ENCODE peak calls at places on chromosomes 13 and 19, in seven cellular contexts. I, Z, T, O, B, Q and C are unnamed samples.

GRCh38 chr19:37362733-37363132 is 8.2 kb upstream of the ZNF527 start:
- DNase-seq in I (no peak), Z (peak; percentile 48), T (no peak), O (no peak), B (no peak), Q (no peak), C (no peak)

GRCh38 chr19:52527954-52528326 is 472 bp downstream of the ZNF808 start:
- DNase-seq in I (peak; percentile 59), Z (peak; percentile 47), T (no peak), O (no peak), B (no peak), Q (peak; percentile 40), C (no peak)

GRCh38 chr19:29681422-29682235 is 16.4 kb downstream of the PLEKHF1 start:
- DNase-seq in I (peak; percentile 55), Z (no peak), T (no peak), O (no peak), B (no peak), Q (no peak), C (no peak)

GRCh38 chr19:18274776-18275356 is 614 bp upstream of the IQCN start:
- DNase-seq in I (peak; percentile 89), Z (no peak), T (peak; percentile 57), O (peak; percentile 95), B (peak; percentile 77), Q (peak; percentile 90), C (peak; percentile 68)

GRCh38 chr13:40438999-40439797 is 227.2 kb downstream of the FOXO1 start:
- DNase-seq in I (no peak), Z (no peak), T (no peak), O (peak; percentile 38), B (no peak), Q (peak; percentile 32), C (no peak)

GRCh38 chr19:47895165-47895782 is 9.2 kb upstream of the SULT2A1 start:
- DNase-seq in I (no peak), Z (no peak), T (no peak), O (no peak), B (no peak), Q (no peak), C (no peak)

GRCh38 chr13:40485611-40486517 is 180.6 kb downstream of the FOXO1 start:
- DNase-seq in I (no peak), Z (peak; percentile 13), T (no peak), O (no peak), B (no peak), Q (no peak), C (peak; percentile 81)

GRCh38 chr13:30148791-30149190 is 158.6 kb downstream of the KATNAL1 start:
- DNase-seq in I (no peak), Z (no peak), T (no peak), O (no peak), B (no peak), Q (no peak), C (no peak)

GRCh38 chr13:73967397-73968165 is 166.6 kb downstream of the KLF12 start:
- DNase-seq in I (no peak), Z (no peak), T (no peak), O (no peak), B (no peak), Q (no peak), C (no peak)

GRCh38 chr13:114248011-114248410 is 13.3 kb downstream of the CDC16 start:
- DNase-seq in I (no peak), Z (no peak), T (no peak), O (no peak), B (no peak), Q (no peak), C (no peak)

GRCh38 chr13:91157273-91158014 is 190.0 kb upstream of the MIR17HG start:
- DNase-seq in I (no peak), Z (no peak), T (no peak), O (no peak), B (no peak), Q (no peak), C (no peak)

GRCh38 chr13:114225610-114226009 is 9.1 kb upstream of the CDC16 start:
- DNase-seq in I (no peak), Z (no peak), T (no peak), O (no peak), B (no peak), Q (no peak), C (no peak)

GRCh38 chr19:29542776-29543175 is 17.0 kb downstream of the VSTM2B start:
- DNase-seq in I (peak; percentile 2), Z (no peak), T (no peak), O (no peak), B (no peak), Q (no peak), C (no peak)

GRCh38 chr13:96966415-96967102 is 27.7 kb downstream of the OXGR1 start:
- DNase-seq in I (no peak), Z (no peak), T (no peak), O (no peak), B (no peak), Q (no peak), C (no peak)

GRCh38 chr19:15623711-15624318 is 8.8 kb downstream of the CYP4F8 start:
- DNase-seq in I (no peak), Z (no peak), T (no peak), O (no peak), B (no peak), Q (no peak), C (no peak)

GRCh38 chr19:42312370-42312769 is 739 bp upstream of the TMEM145 start:
- DNase-seq in I (no peak), Z (no peak), T (no peak), O (no peak), B (no peak), Q (no peak), C (no peak)

GRCh38 chr13:50549221-50549942 is 294.1 kb downstream of the DLEU7 start:
- DNase-seq in I (no peak), Z (no peak), T (no peak), O (no peak), B (no peak), Q (no peak), C (no peak)

GRCh38 chr19:29662278-29662603 is 3.0 kb upstream of the PLEKHF1 start:
- DNase-seq in I (no peak), Z (no peak), T (no peak), O (no peak), B (no peak), Q (no peak), C (no peak)

GRCh38 chr13:42392706-42393572 is 121.0 kb downstream of the AKAP11 start:
- DNase-seq in I (no peak), Z (no peak), T (no peak), O (no peak), B (no peak), Q (no peak), C (peak; percentile 48)
- H3K27ac ChIP-seq in I (no peak overlapping the region), Z (no peak overlapping the region), T (no peak overlapping the region), O (no peak overlapping the region), B (no peak overlapping the region), Q (no peak overlapping the region), C (peak overlapping the region; percentile 55)

DNA sequence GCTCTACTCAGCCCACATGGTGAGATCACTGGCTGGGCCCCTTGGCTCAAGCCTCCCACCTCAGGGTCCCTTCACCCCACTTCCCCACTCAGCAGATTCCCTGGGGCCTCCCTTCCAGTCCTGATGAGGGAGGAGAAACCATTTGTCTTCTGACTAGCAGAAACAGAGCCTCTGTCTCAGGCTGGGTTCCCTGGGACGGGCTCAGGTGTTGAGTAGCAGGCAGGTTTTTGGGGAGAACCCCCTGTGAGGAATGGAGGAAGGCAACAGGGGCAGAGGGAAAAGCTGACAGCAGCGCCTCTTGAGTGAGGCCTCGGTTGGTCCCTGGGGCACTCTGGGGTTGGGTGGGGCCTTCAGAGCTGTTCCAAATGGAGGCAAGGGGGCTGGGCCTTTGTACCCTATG is 452.2 kb downstream of the TSHZ3 start:
- DNase-seq in I (no peak), Z (no peak), T (no peak), O (no peak), B (no peak), Q (no peak), C (no peak)
- H3K27ac ChIP-seq in I (no peak overlapping the region), Z (no peak overlapping the region), T (no peak overlapping the region), O (no peak overlapping the region), B (no peak overlapping the region), Q (no peak overlapping the region), C (no peak overlapping the region)

GRCh38 chr19:46381746-46382345 is 31.5 kb downstream of the CCDC8 start:
- DNase-seq in I (peak; percentile 43), Z (no peak), T (no peak), O (no peak), B (no peak), Q (no peak), C (no peak)

GRCh38 chr19:46383171-46383815 is 30.1 kb downstream of the CCDC8 start:
- DNase-seq in I (peak; percentile 31), Z (no peak), T (no peak), O (no peak), B (no peak), Q (no peak), C (no peak)

GRCh38 chr19:46385636-46386035 is 27.7 kb downstream of the CCDC8 start:
- DNase-seq in I (no peak), Z (no peak), T (no peak), O (peak; percentile 3), B (no peak), Q (no peak), C (no peak)

GRCh38 chr19:46384396-46384795 is 29.0 kb downstream of the CCDC8 start:
- DNase-seq in I (peak; percentile 30), Z (no peak), T (no peak), O (peak; percentile 10), B (no peak), Q (no peak), C (no peak)

DNA sequence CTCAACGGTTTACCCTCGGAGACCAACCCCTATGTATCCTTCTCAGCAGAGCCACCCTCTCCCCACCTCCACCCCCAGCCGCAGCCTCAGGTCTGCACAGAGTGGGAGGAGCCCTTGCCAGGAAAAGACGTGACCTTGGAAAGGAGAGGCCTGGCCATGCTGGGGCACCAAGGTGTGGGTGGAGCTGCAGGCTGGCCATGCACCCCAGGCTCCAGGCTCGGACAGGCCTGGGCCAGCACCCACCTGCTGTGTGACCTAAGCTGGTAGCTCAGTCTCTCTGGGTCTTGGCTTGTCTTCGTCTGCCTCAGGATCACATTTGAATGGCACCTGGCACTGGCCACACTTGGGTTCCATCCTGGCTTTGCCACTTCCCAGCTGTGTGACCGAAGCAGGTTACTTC is 29.5 kb downstream of the CCDC8 start:
- DNase-seq in I (peak; percentile 54), Z (no peak), T (no peak), O (peak; percentile 15), B (no peak), Q (no peak), C (no peak)
- H3K27ac ChIP-seq in I (no peak overlapping the region), Z (no peak overlapping the region), T (no peak overlapping the region), O (no peak overlapping the region), B (no peak overlapping the region), Q (no peak overlapping the region), C (no peak overlapping the region)

GRCh38 chr13:26254583-26255102 is 714 bp downstream of the CDK8 start:
- DNase-seq in I (peak; percentile 84), Z (peak; percentile 68), T (peak; percentile 17), O (peak; percentile 61), B (no peak), Q (peak; percentile 71), C (peak; percentile 82)
- H3K27ac ChIP-seq in I (peak overlapping the region; percentile 93), Z (peak overlapping the region; percentile 91), T (peak overlapping the region; percentile 93), O (peak overlapping the region; percentile 94), B (peak overlapping the region; percentile 98), Q (peak overlapping the region; percentile 96), C (peak overlapping the region; percentile 58)

GRCh38 chr13:109698779-109699178 is 87.6 kb downstream of the IRS2 start:
- DNase-seq in I (no peak), Z (no peak), T (no peak), O (no peak), B (no peak), Q (no peak), C (no peak)
- H3K27ac ChIP-seq in I (no peak overlapping the region), Z (no peak overlapping the region), T (no peak overlapping the region), O (no peak overlapping the region), B (peak overlapping the region; percentile 64), Q (no peak overlapping the region), C (no peak overlapping the region)